ENCODE peak calls at places on chromosomes 5 and 9, in five cellular contexts. J, G, D, R and Q are unnamed samples.

GRCh38 chr5:14305045-14305444 is 161.9 kb downstream of the TRIO start:
- DNase-seq in G (no peak), D (no peak), R (peak), J (no peak), Q (no peak)

GRCh38 chr5:19193631-19194030 is 794.4 kb downstream of the CDH18 start:
- DNase-seq in R (no peak), J (no peak), D (no peak), G (no peak), Q (no peak)

GRCh38 chr9:79672236-79672635 is 100.5 kb downstream of the TLE4 start:
- DNase-seq in D (no peak), G (no peak), R (no peak), J (no peak), Q (no peak)

GRCh38 chr5:74310967-74311930 is 329.3 kb downstream of the ENC1 start:
- DNase-seq in D (no peak), R (no peak), G (no peak), J (no peak), Q (no peak)

GRCh38 chr9:93112116-93112863 is 16.3 kb downstream of the CARD19 start:
- DNase-seq in G (no peak), R (no peak), J (no peak), D (no peak), Q (no peak)

GRCh38 chr5:98827161-98827560 is 53.7 kb downstream of the RGMB start:
- DNase-seq in D (no peak), R (peak), J (no peak), G (no peak), Q (no peak)

GRCh38 chr5:137367951-137368350 is 131.2 kb downstream of the SPOCK1 start:
- DNase-seq in D (no peak), R (no peak), J (no peak), G (no peak), Q (no peak)

GRCh38 chr5:71483355-71483754 is 27.9 kb downstream of the BDP1 start:
- DNase-seq in R (peak), J (no peak), D (no peak), G (no peak), Q (no peak)

GRCh38 chr5:34655354-34655991 is 655 bp upstream of the RAI14 start:
- DNase-seq in G (peak), R (peak), D (peak), J (peak), Q (no peak)

GRCh38 chr5:67012241-67012640 is 184.4 kb downstream of the CD180 start:
- DNase-seq in D (no peak), J (no peak), R (peak), G (no peak), Q (no peak)

GRCh38 chr5:16866795-16867584 is 69.1 kb downstream of the MYO10 start:
- DNase-seq in J (no peak), R (no peak), G (no peak), D (no peak), Q (no peak)

GRCh38 chr9:37542895-37543294 is 33.3 kb downstream of the FBXO10 start:
- DNase-seq in D (no peak), J (no peak), G (no peak), R (peak), Q (no peak)

GRCh38 chr9:87554976-87555375 is 57.3 kb downstream of the DAPK1 start:
- DNase-seq in J (no peak), R (no peak), G (no peak), D (no peak), Q (no peak)

GRCh38 chr5:176611435-176611834 is 1.5 kb upstream of the GPRIN1 start:
- DNase-seq in G (peak), J (peak), D (peak), R (peak), Q (peak)

GRCh38 chr9:138072897-138073296 is 195.3 kb downstream of the CACNA1B start:
- DNase-seq in J (no peak), R (no peak), D (no peak), G (no peak), Q (no peak)

GRCh38 chr5:56375011-56375410 is 141.9 kb upstream of the ANKRD55 start:
- DNase-seq in G (no peak), D (no peak), J (no peak), R (no peak), Q (no peak)

GRCh38 chr5:43661102-43661501 is 58.1 kb downstream of the NNT start:
- DNase-seq in D (no peak), J (no peak), R (peak), G (peak), Q (no peak)

GRCh38 chr5:72307573-72307967 is 12.5 kb downstream of the MRPS27 start:
- DNase-seq in D (no peak), J (no peak), R (no peak), G (no peak), Q (no peak)

GRCh38 chr9:136143215-136144001 is 24.7 kb upstream of the TMEM250 start:
- DNase-seq in R (no peak), D (no peak), G (no peak), J (no peak), Q (no peak)

GRCh38 chr9:99605016-99605743 is 216.5 kb upstream of the NR4A3 start:
- DNase-seq in J (no peak), D (no peak), R (no peak), G (no peak), Q (no peak)